ENCODE peak calls at places on chromosomes 5 and 9, in nine cellular contexts. O, C, B, F, J, N, L, M and G are unnamed samples.

GRCh38 chr9:99105152-99106043 is 485 bp downstream of the TGFBR1 start:
- DNase-seq in O (peak), C (peak), B (peak), F (peak), J (peak), N (peak), L (no peak), M (peak), G (peak)

GRCh38 chr9:133130721-133131244 is 9.7 kb upstream of the RALGDS start:
- DNase-seq in O (no peak), C (no peak), B (no peak), F (no peak), J (no peak), N (no peak), L (no peak), M (no peak), G (no peak)

GRCh38 chr9:98656536-98656935 is 52.2 kb downstream of the GABBR2 start:
- DNase-seq in O (peak), C (no peak), B (no peak), F (no peak), J (no peak), N (no peak), L (no peak), M (no peak), G (no peak)

GRCh38 chr9:87850405-87850804 is 32.3 kb upstream of the SPATA31E1 start:
- DNase-seq in O (peak), C (no peak), B (peak), F (no peak), J (no peak), N (no peak), L (no peak), M (no peak), G (no peak)

GRCh38 chr9:81492710-81493447 is 196.5 kb downstream of the TLE1 start:
- DNase-seq in O (peak), C (no peak), B (peak), F (no peak), J (no peak), N (no peak), L (no peak), M (no peak), G (no peak)

GRCh38 chr5:73954381-73954780 is 328.4 kb downstream of the ARHGEF28 start:
- DNase-seq in O (no peak), C (no peak), B (no peak), F (no peak), J (no peak), N (no peak), L (no peak), M (no peak), G (no peak)

GRCh38 chr9:35568196-35568595 is 36.9 kb upstream of the TESK1 start:
- DNase-seq in O (no peak), C (no peak), B (no peak), F (no peak), J (no peak), N (no peak), L (no peak), M (no peak), G (no peak)

GRCh38 chr5:110032386-110032785 is 342.7 kb downstream of the MAN2A1 start:
- DNase-seq in O (no peak), C (peak), B (no peak), F (no peak), J (no peak), N (no peak), L (no peak), M (no peak), G (no peak)

GRCh38 chr5:320524-321232 is 836 bp upstream of the AHRR start:
- DNase-seq in O (no peak), C (no peak), B (no peak), F (no peak), J (no peak), N (no peak), L (no peak), M (no peak), G (no peak)

GRCh38 chr9:29349050-29349449 is 1775.8 kb upstream of the C9orf72 start:
- DNase-seq in O (peak), C (no peak), B (peak), F (no peak), J (no peak), N (no peak), L (no peak), M (no peak), G (no peak)

GRCh38 chr5:16321284-16321683 is 141.7 kb upstream of the MARCHF11 start:
- DNase-seq in O (no peak), C (no peak), B (no peak), F (no peak), J (no peak), N (no peak), L (no peak), M (no peak), G (no peak)

GRCh38 chr9:137605146-137606004 is at the start of gene ARRDC1:
- DNase-seq in O (peak), C (peak), B (peak), F (peak), J (peak), N (peak), L (peak), M (peak), G (peak)

GRCh38 chr9:28782630-28783029 is 1209.3 kb upstream of the C9orf72 start:
- DNase-seq in O (no peak), C (no peak), B (peak), F (no peak), J (no peak), N (no peak), L (no peak), M (no peak), G (no peak)

GRCh38 chr9:93684161-93684765 is 107.9 kb downstream of the PHF2 start:
- DNase-seq in O (no peak), C (no peak), B (no peak), F (peak), J (no peak), N (no peak), L (no peak), M (no peak), G (no peak)

GRCh38 chr5:1288439-1289335 is 6.2 kb downstream of the TERT start:
- DNase-seq in O (no peak), C (peak), B (no peak), F (no peak), J (no peak), N (no peak), L (no peak), M (no peak), G (no peak)

GRCh38 chr5:474826-475661 is 32.1 kb downstream of the EXOC3 start:
- DNase-seq in O (peak), C (peak), B (peak), F (no peak), J (no peak), N (peak), L (no peak), M (no peak), G (no peak)

GRCh38 chr5:87319469-87319868 is 51.8 kb downstream of the RASA1 start:
- DNase-seq in O (no peak), C (no peak), B (no peak), F (no peak), J (no peak), N (no peak), L (no peak), M (no peak), G (no peak)

GRCh38 chr5:66603881-66604280 is 7.7 kb downstream of the MAST4 start:
- DNase-seq in O (no peak), C (no peak), B (no peak), F (no peak), J (no peak), N (no peak), L (no peak), M (no peak), G (no peak)

GRCh38 chr5:14440598-14441401 is 140.8 kb upstream of the OTULINL start:
- DNase-seq in O (peak), C (peak), B (no peak), F (peak), J (no peak), N (peak), L (peak), M (peak), G (no peak)

GRCh38 chr5:77073667-77074066 is 13.4 kb downstream of the ZBED3 start:
- DNase-seq in O (peak), C (no peak), B (no peak), F (no peak), J (no peak), N (no peak), L (no peak), M (no peak), G (no peak)

GRCh38 chr5:78912085-78912771 is 72.9 kb downstream of the ARSB start:
- DNase-seq in O (peak), C (no peak), B (no peak), F (no peak), J (no peak), N (no peak), L (no peak), M (no peak), G (no peak)

GRCh38 chr9:126805546-126806262 is 864 bp downstream of the ZBTB43 start:
- DNase-seq in O (peak), C (peak), B (peak), F (no peak), J (peak), N (peak), L (no peak), M (peak), G (peak)

GRCh38 chr5:140358738-140359310 is 1.2 kb upstream of the SLC4A9 start:
- DNase-seq in O (peak), C (peak), B (peak), F (no peak), J (no peak), N (no peak), L (no peak), M (no peak), G (no peak)

GRCh38 chr9:137682431-137682991 is 63.7 kb downstream of the EHMT1 start:
- DNase-seq in O (no peak), C (peak), B (no peak), F (no peak), J (no peak), N (no peak), L (no peak), M (no peak), G (no peak)

GRCh38 chr5:115461506-115462290 is 82.9 kb downstream of the FEM1C start:
- DNase-seq in O (peak), C (no peak), B (peak), F (no peak), J (no peak), N (no peak), L (no peak), M (no peak), G (no peak)

GRCh38 chr9:98992885-98993569 is 49.3 kb downstream of the COL15A1 start:
- DNase-seq in O (no peak), C (no peak), B (no peak), F (no peak), J (no peak), N (no peak), L (no peak), M (no peak), G (no peak)

GRCh38 chr5:4766101-4766500 is 374.0 kb upstream of the ADAMTS16 start:
- DNase-seq in O (no peak), C (no peak), B (no peak), F (no peak), J (no peak), N (no peak), L (no peak), M (no peak), G (no peak)

GRCh38 chr5:167861134-167861930 is 430.1 kb upstream of the WWC1 start:
- DNase-seq in O (no peak), C (peak), B (peak), F (no peak), J (no peak), N (no peak), L (no peak), M (no peak), G (no peak)

GRCh38 chr5:159444441-159445082 is 114.3 kb upstream of the IL12B start:
- DNase-seq in O (peak), C (no peak), B (peak), F (peak), J (no peak), N (no peak), L (no peak), M (no peak), G (no peak)

GRCh38 chr5:72871358-72872024 is 55.0 kb downstream of the TNPO1 start:
- DNase-seq in O (peak), C (no peak), B (no peak), F (no peak), J (no peak), N (no peak), L (no peak), M (no peak), G (no peak)

GRCh38 chr5:169063269-169063919 is 237.5 kb downstream of the SLIT3 start:
- DNase-seq in O (no peak), C (no peak), B (no peak), F (no peak), J (no peak), N (no peak), L (no peak), M (no peak), G (no peak)

GRCh38 chr9:101387871-101388506 is 3.2 kb upstream of the BAAT start:
- DNase-seq in O (peak), C (peak), B (peak), F (no peak), J (no peak), N (no peak), L (no peak), M (no peak), G (no peak)

GRCh38 chr5:83554133-83554532 is 82.6 kb downstream of the VCAN start:
- DNase-seq in O (no peak), C (no peak), B (peak), F (no peak), J (no peak), N (no peak), L (no peak), M (no peak), G (no peak)

GRCh38 chr9:16704489-16705111 is 165.9 kb downstream of the BNC2 start:
- DNase-seq in O (no peak), C (no peak), B (no peak), F (no peak), J (no peak), N (peak), L (no peak), M (peak), G (peak)

GRCh38 chr9:107242073-107243063 is 40.7 kb upstream of the RAD23B start:
- DNase-seq in O (peak), C (no peak), B (no peak), F (no peak), J (no peak), N (no peak), L (no peak), M (no peak), G (no peak)

GRCh38 chr5:123814796-123815479 is 303.0 kb downstream of the CSNK1G3 start:
- DNase-seq in O (peak), C (no peak), B (no peak), F (no peak), J (no peak), N (no peak), L (no peak), M (no peak), G (no peak)

GRCh38 chr9:110152704-110153374 is 55.1 kb downstream of the C9orf152 start:
- DNase-seq in O (peak), C (peak), B (peak), F (peak), J (no peak), N (no peak), L (no peak), M (no peak), G (no peak)

GRCh38 chr9:20625003-20625349 is 2.7 kb upstream of the MLLT3 start:
- DNase-seq in O (no peak), C (no peak), B (no peak), F (no peak), J (no peak), N (no peak), L (no peak), M (no peak), G (no peak)
- H3K4me3 ChIP-seq in O (peak), C (no peak), B (peak), F (no peak), J (no peak), N (peak), L (peak), M (peak), G (peak)

GRCh38 chr5:136776022-136776927 is 410.9 kb upstream of the TRPC7 start:
- DNase-seq in O (peak), C (no peak), B (no peak), F (no peak), J (no peak), N (no peak), L (no peak), M (no peak), G (no peak)

GRCh38 chr5:136781464-136781863 is 416.1 kb upstream of the TRPC7 start:
- DNase-seq in O (peak), C (no peak), B (no peak), F (no peak), J (no peak), N (no peak), L (no peak), M (no peak), G (no peak)

GRCh38 chr5:136780518-136780917 is 415.2 kb upstream of the TRPC7 start:
- DNase-seq in O (no peak), C (no peak), B (peak), F (no peak), J (no peak), N (no peak), L (no peak), M (no peak), G (no peak)
- TF ChIP-seq CTCF in O (no peak), C (peak), B (peak), F (no peak), J (no peak), N (no peak), L (no peak), M (no peak), G (no peak)

DNA sequence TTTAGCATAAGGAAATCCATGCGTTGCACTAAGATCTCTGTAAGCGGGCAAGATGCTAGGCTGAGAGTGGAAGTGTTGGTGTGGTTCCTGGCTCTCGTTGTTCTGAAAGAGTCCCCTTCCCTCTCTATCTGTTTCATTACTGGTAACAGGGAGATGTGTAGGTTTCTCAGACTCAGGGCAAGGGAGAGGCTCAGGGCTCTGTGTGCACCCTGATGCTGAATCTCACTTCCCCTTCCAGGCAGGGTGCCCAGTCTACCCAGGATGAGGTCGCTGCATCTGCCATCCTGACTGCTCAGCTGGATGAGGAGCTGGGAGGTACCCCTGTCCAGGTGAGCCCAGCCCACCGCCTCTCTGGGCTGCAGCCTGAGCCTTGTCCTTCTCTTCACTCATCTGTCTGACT is 45.7 kb downstream of the STOM start:
- DNase-seq in O (no peak), C (no peak), B (no peak), F (no peak), J (no peak), N (no peak), L (no peak), M (no peak), G (no peak)
- H3K27ac ChIP-seq in O (no peak), C (no peak), B (peak), F (peak), J (peak), N (peak), L (peak), M (peak), G (peak)

DNA sequence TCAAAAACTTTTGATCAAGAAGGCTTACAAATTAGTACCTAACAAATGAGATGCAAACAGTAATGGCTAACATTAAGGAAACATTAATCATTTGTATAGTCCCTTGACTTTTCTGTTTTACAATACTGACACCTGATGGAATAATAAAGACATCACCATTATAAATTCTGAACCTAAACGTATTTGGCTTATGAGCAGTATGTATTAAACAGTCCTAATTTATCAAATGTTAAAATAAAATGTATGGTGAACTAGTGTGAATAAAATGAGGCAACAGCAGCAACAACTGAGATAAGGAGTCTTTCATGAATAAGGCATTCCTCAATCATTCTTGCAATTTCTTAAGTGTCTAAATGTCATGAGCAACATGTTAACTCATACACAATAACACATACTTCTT is 6.0 kb downstream of the PUM3 start:
- DNase-seq in O (no peak), C (no peak), B (peak), F (no peak), J (no peak), N (no peak), L (no peak), M (no peak), G (no peak)
- H3K4me3 ChIP-seq in O (peak), C (no peak), B (peak), F (no peak), J (no peak), N (peak), L (peak), M (peak), G (peak)

GRCh38 chr9:6198251-6198650 is 17.4 kb upstream of the IL33 start:
- DNase-seq in O (no peak), C (no peak), B (no peak), F (no peak), J (no peak), N (no peak), L (no peak), M (no peak), G (no peak)

GRCh38 chr9:6194934-6195333 is 20.7 kb upstream of the IL33 start:
- DNase-seq in O (no peak), C (no peak), B (no peak), F (no peak), J (no peak), N (no peak), L (no peak), M (no peak), G (no peak)

GRCh38 chr9:6195714-6196360 is 19.8 kb upstream of the IL33 start:
- DNase-seq in O (no peak), C (no peak), B (no peak), F (no peak), J (no peak), N (no peak), L (no peak), M (no peak), G (no peak)

GRCh38 chr9:6199596-6199995 is 16.0 kb upstream of the IL33 start:
- DNase-seq in O (no peak), C (no peak), B (no peak), F (no peak), J (no peak), N (no peak), L (no peak), M (no peak), G (no peak)

GRCh38 chr9:6197330-6197729 is 18.3 kb upstream of the IL33 start:
- DNase-seq in O (no peak), C (no peak), B (no peak), F (no peak), J (no peak), N (no peak), L (no peak), M (no peak), G (no peak)
- TF ChIP-seq CTCF in O (peak), C (peak), B (no peak), F (peak), J (peak), N (peak), L (peak), M (peak), G (peak)

GRCh38 chr9:128587453-128587852 is 35.1 kb downstream of the SPTAN1 start:
- DNase-seq in O (no peak), C (no peak), B (no peak), F (no peak), J (no peak), N (no peak), L (no peak), M (no peak), G (no peak)
- H3K27ac ChIP-seq in O (no peak), C (no peak), B (no peak), F (no peak), J (no peak), N (no peak), L (no peak), M (no peak), G (no peak)